ENCODE peak calls at places on chromosomes 7 and 10, in seven cellular contexts. W is stimulated activated naive CD4-positive, alpha-beta T cell; J is pons; M is EL; V is LoVo; L is HTR-8/SVneo; K is NCI-H1417 treated with DMSO at 0.1 percent for 48 hours. B is an unnamed sample.

GRCh38 chr10:2972810-2973209 is 94.5 kb upstream of the PFKP start:
- DNase-seq in W (no peak), J (no peak), M (no peak), V (no peak), K (no peak), L (no peak), B (no peak)

GRCh38 chr10:78802866-78803265 is 265.9 kb upstream of the ZMIZ1 start:
- DNase-seq in J (no peak), L (no peak), M (peak), W (no peak), K (no peak), V (no peak), B (no peak)

GRCh38 chr7:30795161-30795943 is 24.1 kb downstream of the MINDY4 start:
- DNase-seq in M (no peak), V (peak), W (no peak), J (no peak), L (no peak), K (no peak), B (no peak)

GRCh38 chr10:19815478-19816419 is 483 bp upstream of the PLXDC2 start:
- DNase-seq in K (no peak), L (no peak), J (peak), W (no peak), V (no peak), M (peak), B (peak)

GRCh38 chr7:20508109-20508508 is 107.4 kb upstream of the ABCB5 start:
- DNase-seq in M (no peak), K (no peak), W (no peak), V (no peak), L (no peak), J (peak), B (no peak)

GRCh38 chr10:99943908-99944307 is 65.8 kb downstream of the DNMBP start:
- DNase-seq in W (no peak), M (no peak), K (no peak), J (no peak), L (no peak), V (no peak), B (no peak)

GRCh38 chr7:127628445-127628844 is 10.5 kb upstream of the PAX4 start:
- DNase-seq in V (no peak), W (no peak), K (no peak), L (no peak), J (no peak), M (no peak), B (no peak)

GRCh38 chr10:132448248-132448731 is 51.3 kb downstream of the PWWP2B start:
- DNase-seq in W (no peak), J (no peak), M (peak), K (no peak), V (peak), L (no peak), B (peak)

GRCh38 chr7:143974457-143974856 is 19.8 kb downstream of the OR2F1 start:
- DNase-seq in L (no peak), V (peak), W (no peak), K (no peak), J (no peak), M (peak), B (peak)

GRCh38 chr7:41918597-41918996 is 215.7 kb upstream of the INHBA start:
- DNase-seq in J (no peak), M (peak), L (no peak), K (no peak), V (no peak), W (no peak), B (no peak)

GRCh38 chr7:124651136-124651535 is 114.5 kb downstream of the GPR37 start:
- DNase-seq in V (no peak), W (no peak), L (no peak), K (no peak), J (no peak), M (no peak), B (no peak)

GRCh38 chr10:17453377-17454091 is 861 bp downstream of the ST8SIA6 start:
- DNase-seq in M (peak), V (peak), L (peak), J (no peak), K (no peak), W (no peak), B (peak)

GRCh38 chr7:45138433-45139267 is 18.9 kb upstream of the RAMP3 start:
- DNase-seq in L (no peak), K (no peak), W (no peak), J (no peak), M (no peak), V (no peak), B (no peak)

GRCh38 chr7:1853619-1854520 is 183.8 kb downstream of the ELFN1 start:
- DNase-seq in V (no peak), M (no peak), K (no peak), W (no peak), J (no peak), L (no peak), B (peak)